ENCODE peak calls at places on chromosomes 3 and 15, in five cellular contexts. H is CD8-positive, alpha-beta memory T cell; S is cardiac fibroblast; E is tibial nerve; D is foreskin fibroblast. J is an unnamed sample.

GRCh38 chr3:41265823-41266273 is 66.5 kb downstream of the CTNNB1 start:
- DNase-seq in D (peak; percentile 73), S (peak; percentile 75), H (no peak), E (no peak), J (peak; percentile 80)

GRCh38 chr3:46095307-46095706 is 68.0 kb upstream of the XCR1 start:
- DNase-seq in D (no peak), E (no peak), S (no peak), H (no peak), J (no peak)

GRCh38 chr3:78867409-78868372 is 900.1 kb downstream of the ROBO1 start:
- DNase-seq in S (peak; percentile 66), E (no peak), D (peak; percentile 49), H (no peak), J (no peak)

GRCh38 chr15:90837052-90837621 is 31.3 kb upstream of the FURIN start:
- DNase-seq in E (no peak), S (no peak), H (no peak), D (no peak), J (no peak)

GRCh38 chr15:31858026-31858425 is 172.3 kb upstream of the CHRNA7 start:
- DNase-seq in H (no peak), S (no peak), D (no peak), E (no peak), J (no peak)

GRCh38 chr15:98596885-98597343 is 51.4 kb upstream of the IGF1R start:
- DNase-seq in D (no peak), H (no peak), S (no peak), E (no peak), J (no peak)

GRCh38 chr3:197490098-197490497 is 65.7 kb downstream of the BDH1 start:
- DNase-seq in E (no peak), S (peak; percentile 70), H (no peak), D (peak; percentile 41), J (no peak)

GRCh38 chr3:112649478-112649735 is 8.5 kb upstream of the CCDC80 start:
- DNase-seq in D (peak; percentile 44), S (peak; percentile 67), E (no peak), H (no peak), J (peak; percentile 70)

GRCh38 chr15:66858423-66859207 is 156.6 kb downstream of the SMAD6 start:
- DNase-seq in S (peak; percentile 81), H (no peak), E (no peak), D (no peak), J (no peak)

GRCh38 chr3:154642066-154642619 is 212.2 kb upstream of the GPR149 start:
- DNase-seq in E (no peak), S (no peak), H (no peak), D (no peak), J (no peak)

GRCh38 chr3:37626722-37627565 is 234.7 kb upstream of the CTDSPL start:
- DNase-seq in D (no peak), H (no peak), E (no peak), S (no peak), J (no peak)

GRCh38 chr15:96337354-96337990 is 7.0 kb downstream of the NR2F2 start:
- DNase-seq in S (no peak), H (no peak), E (peak; percentile 11), D (no peak), J (no peak)

GRCh38 chr15:101295607-101296225 is 668 bp upstream of the SNRPA1 start:
- DNase-seq in E (no peak), D (no peak), H (no peak), S (peak; percentile 7), J (peak; percentile 41)

GRCh38 chr15:101294731-101295606 is at the start of gene SNRPA1:
- DNase-seq in H (peak; percentile 98), E (peak; percentile 96), D (peak; percentile 95), S (peak; percentile 98), J (peak; percentile 83)

GRCh38 chr15:101293122-101293521 is 1.9 kb downstream of the SNRPA1 start:
- DNase-seq in S (no peak), E (no peak), H (no peak), D (no peak), J (no peak)

GRCh38 chr15:101296418-101297405 is 1.7 kb upstream of the SNRPA1 start:
- DNase-seq in H (no peak), S (peak; percentile 15), E (no peak), D (peak; percentile 65), J (peak; percentile 36)
- H3K4me3 ChIP-seq in H (peak overlapping the region; percentile 93), S (no peak overlapping the region), E (no peak overlapping the region), D (no peak overlapping the region), J (peak overlapping the region; percentile 64)

GRCh38 chr3:175526609-175527280 is 667.6 kb downstream of the NAALADL2 start:
- DNase-seq in D (no peak), E (no peak), H (no peak), S (peak; percentile 18), J (no peak)
- H3K4me3 ChIP-seq in D (peak overlapping the region; percentile 26), E (peak overlapping the region; percentile 2), H (no peak overlapping the region), S (peak overlapping the region; percentile 28), J (peak overlapping the region; percentile 39)

GRCh38 chr3:56468184-56469106 is at the start of gene ERC2:
- DNase-seq in H (no peak), S (peak; percentile 31), E (no peak), D (peak; percentile 14), J (no peak)

GRCh38 chr3:56467801-56468183 is 475 bp downstream of the ERC2 start:
- DNase-seq in E (no peak), D (no peak), S (no peak), H (no peak), J (no peak)

GRCh38 chr3:56471771-56472170 is 3.5 kb upstream of the ERC2 start:
- DNase-seq in D (no peak), E (no peak), H (no peak), S (no peak), J (no peak)

GRCh38 chr3:56469141-56469540 is 874 bp upstream of the ERC2 start:
- DNase-seq in S (no peak), E (no peak), D (no peak), H (no peak), J (no peak)

GRCh38 chr3:56467108-56467507 is 1.2 kb downstream of the ERC2 start:
- DNase-seq in E (peak; percentile 7), D (peak; percentile 28), S (peak; percentile 52), H (no peak), J (peak; percentile 19)
- H3K4me3 ChIP-seq in E (peak overlapping the region; percentile 31), D (no peak overlapping the region), S (peak overlapping the region; percentile 13), H (no peak overlapping the region), J (peak overlapping the region; percentile 56)

DNA sequence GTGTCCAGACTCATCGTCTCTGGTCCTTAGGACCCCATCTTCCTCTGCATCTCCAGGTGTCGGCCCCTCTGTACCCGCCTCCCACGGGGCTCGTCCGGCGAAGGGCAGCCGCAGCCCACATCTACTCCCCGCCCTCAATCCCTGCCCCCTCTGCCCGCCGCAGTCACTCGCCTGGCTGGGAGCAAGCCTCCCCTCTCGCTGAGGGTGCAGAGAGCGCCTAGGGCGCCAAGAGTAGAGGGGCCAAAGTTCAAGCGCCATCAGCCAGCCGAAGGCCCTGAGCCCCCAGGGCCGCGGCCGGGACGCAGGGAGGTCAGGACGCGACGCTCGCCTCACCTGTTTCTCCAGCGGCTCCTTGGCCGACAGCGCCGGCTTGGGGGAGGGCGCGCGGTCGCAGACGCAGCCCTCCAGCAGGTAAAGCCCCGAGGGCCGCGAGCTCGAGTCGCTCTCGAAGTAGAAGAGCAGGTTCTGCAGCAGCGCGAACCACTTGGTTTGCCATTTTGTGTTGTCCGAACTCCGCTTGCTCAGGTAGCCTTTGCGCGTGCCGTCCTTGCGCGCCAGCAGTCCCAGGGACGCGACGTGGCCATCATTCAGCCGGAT is 592 bp downstream of the RASGRF1 start:
- DNase-seq in D (no peak), S (no peak), H (no peak), E (no peak), J (no peak)
- H3K4me3 ChIP-seq in D (no peak overlapping the region), S (no peak overlapping the region), H (no peak overlapping the region), E (peak overlapping the region; percentile 1), J (no peak overlapping the region)

DNA sequence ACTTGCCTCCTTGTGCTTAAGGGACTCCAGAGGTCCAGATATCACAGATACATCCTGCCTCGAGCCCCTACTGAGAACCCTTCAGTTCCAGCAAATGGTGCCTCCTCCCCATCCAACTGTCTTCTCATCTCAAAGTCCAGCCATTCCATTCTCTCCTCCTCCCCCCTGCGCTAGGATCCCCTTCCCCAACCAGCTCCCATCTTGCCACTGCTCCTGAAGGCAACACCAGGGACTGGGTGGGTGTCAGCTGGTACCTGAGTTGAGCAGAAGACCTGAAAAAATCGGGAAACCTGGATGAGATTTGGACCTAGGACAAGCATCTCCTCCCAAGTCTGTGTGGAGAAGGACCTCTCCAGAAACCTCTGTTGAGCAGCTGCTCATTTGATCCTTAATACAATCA is 2.4 kb upstream of the AP3B2 start:
- DNase-seq in S (no peak), D (no peak), H (no peak), E (no peak), J (no peak)
- H3K4me3 ChIP-seq in S (no peak overlapping the region), D (no peak overlapping the region), H (no peak overlapping the region), E (no peak overlapping the region), J (no peak overlapping the region)

GRCh38 chr15:88804257-88804656 is 1.0 kb downstream of the ACAN start:
- DNase-seq in D (no peak), H (no peak), E (no peak), S (no peak), J (no peak)
- H3K4me3 ChIP-seq in D (no peak overlapping the region), H (no peak overlapping the region), E (no peak overlapping the region), S (no peak overlapping the region), J (no peak overlapping the region)

GRCh38 chr15:22960587-22960986 is 19.6 kb downstream of the CYFIP1 start:
- DNase-seq in D (no peak), H (no peak), S (no peak), E (no peak), J (no peak)

GRCh38 chr15:22962611-22963010 is 17.6 kb downstream of the CYFIP1 start:
- DNase-seq in D (no peak), S (no peak), E (no peak), H (no peak), J (no peak)

GRCh38 chr15:22966321-22967083 is 13.7 kb downstream of the CYFIP1 start:
- DNase-seq in D (no peak), E (no peak), H (no peak), S (no peak), J (no peak)

GRCh38 chr15:22961661-22962221 is 18.4 kb downstream of the CYFIP1 start:
- DNase-seq in E (no peak), S (peak; percentile 59), H (no peak), D (no peak), J (no peak)

GRCh38 chr15:22963546-22964125 is 16.5 kb downstream of the CYFIP1 start:
- DNase-seq in D (no peak), S (no peak), E (no peak), H (no peak), J (no peak)
- H3K4me3 ChIP-seq in D (no peak overlapping the region), S (no peak overlapping the region), E (no peak overlapping the region), H (no peak overlapping the region), J (no peak overlapping the region)

DNA sequence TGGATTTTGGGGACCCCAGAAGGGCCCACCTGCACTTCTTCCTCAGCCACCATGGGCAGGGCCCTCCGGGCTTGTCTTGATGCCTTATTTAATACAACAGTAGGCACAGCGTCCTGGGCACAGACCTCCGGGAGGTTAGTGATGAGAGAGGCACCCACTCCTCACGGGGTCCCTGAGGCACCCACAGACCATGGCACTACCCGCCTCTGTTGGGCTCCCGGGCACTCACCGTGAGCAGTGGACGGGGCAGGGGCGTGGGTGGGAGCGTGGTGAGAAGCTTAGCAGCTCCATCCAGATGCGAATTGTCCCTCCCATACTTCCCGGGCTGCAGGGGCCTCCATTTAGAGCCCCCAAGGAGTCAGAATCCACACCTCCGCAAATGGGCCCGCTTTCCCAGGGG is 317 bp upstream of the MESP2 start:
- DNase-seq in E (no peak), S (no peak), D (no peak), H (no peak), J (no peak)
- H3K4me3 ChIP-seq in E (peak overlapping the region; percentile 31), S (peak overlapping the region; percentile 47), D (peak overlapping the region; percentile 43), H (no peak overlapping the region), J (peak overlapping the region; percentile 46)

J was measured in skeletal muscle cell.